ENCODE peak calls at places on chromosomes 4 and X, in five cellular contexts. D is endodermal cell; K is CD4-positive, alpha-beta memory T cell; Y is HL-60; N is thyroid gland. A is an unnamed sample.

GRCh38 chr4:61517144-61517543 is 317.0 kb downstream of the ADGRL3 start:
- DNase-seq in Y (no peak), N (no peak), K (no peak), D (peak; percentile 92), A (no peak)

GRCh38 chrX:134631404-134632346 is 26.6 kb downstream of the PLAC1 start:
- DNase-seq in N (peak; percentile 21), D (no peak), K (no peak), Y (no peak), A (no peak)

GRCh38 chr4:98662619-98663225 is 4.3 kb upstream of the TSPAN5 start:
- DNase-seq in Y (no peak), D (peak; percentile 88), N (peak; percentile 28), K (peak; percentile 45), A (no peak)

GRCh38 chr4:84966382-84967291 is at the start of gene WDFY3:
- DNase-seq in K (no peak), D (peak; percentile 93), Y (peak; percentile 92), N (peak; percentile 87), A (peak; percentile 87)

GRCh38 chrX:68895339-68896250 is 66.8 kb downstream of the EFNB1 start:
- DNase-seq in K (no peak), Y (no peak), D (no peak), N (peak; percentile 64), A (no peak)

GRCh38 chr4:176981551-176981950 is 188.8 kb upstream of the VEGFC start:
- DNase-seq in D (no peak), Y (no peak), N (no peak), K (no peak), A (no peak)

GRCh38 chr4:8738471-8738931 is 133.1 kb downstream of the HMX1 start:
- DNase-seq in D (no peak), N (no peak), Y (no peak), K (no peak), A (no peak)

GRCh38 chrX:68503830-68504229 is 5.0 kb downstream of the YIPF6 start:
- DNase-seq in D (no peak), N (no peak), K (no peak), Y (no peak), A (no peak)

GRCh38 chrX:20514358-20514757 is 247.6 kb upstream of the RPS6KA3 start:
- DNase-seq in D (no peak), N (no peak), K (no peak), Y (no peak), A (no peak)

GRCh38 chr4:125526420-125526819 is 211.7 kb downstream of the FAT4 start:
- DNase-seq in K (no peak), D (no peak), N (no peak), Y (no peak), A (no peak)

GRCh38 chr4:8061573-8061972 is 97.0 kb downstream of the ABLIM2 start:
- DNase-seq in Y (no peak), N (no peak), K (no peak), D (no peak), A (no peak)

GRCh38 chrX:56783450-56783831 is 54.4 kb downstream of the NBDY start:
- DNase-seq in D (peak; percentile 68), Y (peak; percentile 73), K (peak; percentile 79), N (no peak), A (peak; percentile 74)

GRCh38 chr4:158209825-158210807 is at the start of gene TMEM144:
- DNase-seq in N (peak; percentile 98), D (peak; percentile 96), K (no peak), Y (peak; percentile 87), A (peak; percentile 78)

GRCh38 chr4:120858776-120859175 is 63.8 kb downstream of the PRDM5 start:
- DNase-seq in N (no peak), K (no peak), Y (no peak), D (no peak), A (no peak)

GRCh38 chr4:176063718-176064117 is 1.9 kb upstream of the WDR17 start:
- DNase-seq in K (no peak), Y (no peak), D (no peak), N (no peak), A (peak; percentile 21)

GRCh38 chr4:54423066-54423465 is 194.0 kb downstream of the PDGFRA start:
- DNase-seq in N (no peak), K (no peak), D (no peak), Y (no peak), A (no peak)
- H3K27ac ChIP-seq in N (no peak overlapping the region), K (no peak overlapping the region), D (no peak overlapping the region), Y (no peak overlapping the region), A (no peak overlapping the region)

DNA sequence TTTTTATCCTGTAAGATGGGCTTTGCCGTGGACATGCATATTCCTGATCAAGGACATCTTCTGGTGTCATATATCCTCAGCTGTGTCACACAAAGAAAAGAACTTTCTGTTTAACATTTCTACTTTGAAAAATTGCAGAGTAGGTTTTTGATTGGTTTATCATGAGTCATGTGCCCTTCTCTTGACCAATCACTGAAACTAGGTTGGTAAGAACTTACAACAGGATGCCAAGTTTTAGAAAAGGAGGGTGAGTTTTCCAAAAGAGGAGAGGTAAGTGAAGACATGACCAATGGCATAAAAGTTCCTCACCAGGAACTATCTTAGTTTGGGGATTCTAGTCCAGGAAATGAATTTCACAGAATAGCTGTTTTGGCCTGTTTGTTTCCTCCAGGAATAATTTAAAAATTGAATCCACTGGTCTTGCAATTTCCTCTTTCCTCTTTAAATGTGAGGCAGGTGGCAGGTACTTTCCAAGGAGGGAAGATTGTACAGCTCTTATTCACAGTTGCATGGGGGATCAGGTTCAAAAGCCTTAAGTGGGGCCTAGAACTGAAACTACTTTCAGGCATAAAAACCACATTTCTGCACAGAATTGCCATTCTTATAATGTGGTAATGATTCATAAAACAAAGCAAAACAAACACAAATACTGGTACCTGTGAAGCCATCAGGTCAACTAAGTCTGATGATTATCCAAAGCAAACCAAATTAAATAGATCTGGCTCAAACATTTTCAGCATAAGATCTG is 1114.5 kb upstream of the LCORL start:
- DNase-seq in Y (no peak), N (no peak), K (no peak), D (no peak), A (no peak)
- H3K27ac ChIP-seq in Y (no peak overlapping the region), N (no peak overlapping the region), K (no peak overlapping the region), D (no peak overlapping the region), A (no peak overlapping the region)

GRCh38 chrX:103406256-103406655 is 29.9 kb downstream of the BEX3 start:
- DNase-seq in D (no peak), K (no peak), N (no peak), Y (no peak), A (no peak)

GRCh38 chrX:103407776-103408175 is 31.4 kb downstream of the BEX3 start:
- DNase-seq in K (no peak), Y (no peak), D (no peak), N (no peak), A (no peak)

GRCh38 chrX:103400931-103401330 is 24.6 kb downstream of the BEX3 start:
- DNase-seq in Y (no peak), N (no peak), D (no peak), K (no peak), A (no peak)

GRCh38 chrX:103405009-103405333 is 28.6 kb downstream of the BEX3 start:
- DNase-seq in N (no peak), Y (no peak), D (no peak), K (no peak), A (no peak)

GRCh38 chrX:103404225-103405008 is 28.1 kb downstream of the BEX3 start:
- DNase-seq in K (peak; percentile 21), D (peak; percentile 92), N (peak; percentile 46), Y (no peak), A (no peak)
- H3K27ac ChIP-seq in K (no peak overlapping the region), D (peak overlapping the region; percentile 49), N (peak overlapping the region; percentile 64), Y (no peak overlapping the region), A (no peak overlapping the region)

GRCh38 chr4:25377572-25377882 is 464 bp downstream of the ANAPC4 start:
- DNase-seq in D (no peak), Y (no peak), K (no peak), N (no peak), A (no peak)

GRCh38 chr4:25379591-25379990 is 2.5 kb downstream of the ANAPC4 start:
- DNase-seq in K (no peak), N (no peak), Y (no peak), D (no peak), A (no peak)

GRCh38 chr4:25376754-25377571 is at the start of gene ANAPC4:
- DNase-seq in Y (peak; percentile 96), N (peak; percentile 96), K (peak; percentile 92), D (peak; percentile 98), A (peak; percentile 92)

DNA sequence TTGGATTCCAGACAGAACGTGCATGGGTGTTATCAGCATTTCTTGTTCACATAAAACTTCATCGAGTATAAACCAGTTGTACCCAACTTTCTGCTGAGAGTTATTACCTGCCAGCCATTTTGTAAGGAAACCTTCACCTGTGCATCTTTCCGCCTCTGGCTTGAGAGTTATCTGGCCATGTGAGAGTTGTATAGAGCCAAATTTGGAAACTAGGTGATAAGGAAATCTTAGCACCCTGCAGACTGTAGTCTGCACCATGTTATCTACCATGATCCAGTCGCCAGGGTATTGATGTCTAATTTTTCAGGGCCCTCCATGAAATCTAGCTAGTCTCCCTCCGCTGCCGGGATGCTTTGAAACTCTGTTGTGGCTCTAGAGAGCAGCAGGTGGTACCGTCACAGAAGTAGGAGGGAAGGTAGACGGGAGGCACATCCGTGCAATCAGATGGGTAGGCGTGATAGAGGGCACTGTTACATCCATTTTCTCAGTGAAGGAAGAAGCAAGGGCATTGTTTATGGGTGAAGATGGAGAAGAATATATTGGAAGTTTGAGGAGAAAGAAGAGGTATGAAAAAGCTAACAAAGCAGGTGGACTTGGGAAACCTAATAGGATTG is 1.2 kb downstream of the ANAPC4 start:
- DNase-seq in N (no peak), K (no peak), Y (no peak), D (no peak), A (no peak)
- H3K27ac ChIP-seq in N (no peak overlapping the region), K (peak overlapping the region; percentile 73), Y (peak overlapping the region; percentile 79), D (no peak overlapping the region), A (no peak overlapping the region)

GRCh38 chr4:81628489-81628888 is 156.8 kb upstream of the RASGEF1B start:
- DNase-seq in N (no peak), Y (no peak), D (no peak), K (no peak), A (no peak)
- H3K27ac ChIP-seq in N (no peak overlapping the region), Y (no peak overlapping the region), D (no peak overlapping the region), K (no peak overlapping the region), A (no peak overlapping the region)

GRCh38 chr4:164203476-164203875 is 550.5 kb upstream of the SMIM31 start:
- DNase-seq in K (no peak), Y (no peak), D (no peak), N (no peak), A (no peak)
- H3K27ac ChIP-seq in K (no peak overlapping the region), Y (no peak overlapping the region), D (no peak overlapping the region), N (no peak overlapping the region), A (no peak overlapping the region)

GRCh38 chr4:118889313-118889694 is 650 bp downstream of the SYNPO2 start:
- DNase-seq in Y (no peak), N (no peak), K (no peak), D (no peak), A (no peak)
- H3K27ac ChIP-seq in Y (no peak overlapping the region), N (peak overlapping the region; percentile 30), K (no peak overlapping the region), D (no peak overlapping the region), A (no peak overlapping the region)

A was measured in caudate nucleus.